ENCODE peak calls at places on chromosomes 5 and 9, in ten cellular contexts. One of them, this sample, is unnamed.
A peak's percentile ranks its signal among the peaks of the same experiment; 100 is the strongest.

GRCh38 chr5:113050606-113051391 is 74.2 kb downstream of the DCP2 start:
- DNase-seq in WERI-Rb-1: no peak
- DNase-seq in nephron progenitor cell: no peak
- DNase-seq in GM06990: no peak
- DNase-seq in WTC11: no peak
- DNase-seq in OCI-LY7: no peak
- DNase-seq in A549: no peak
- DNase-seq in IMR-90: peak; percentile 84
- DNase-seq in PC-3: peak; percentile 73
- DNase-seq in retinal pigment epithelial cell: no peak
- DNase-seq in this sample: peak; percentile 84

GRCh38 chr5:175383350-175383749 is 60.6 kb downstream of the DRD1 start:
- DNase-seq in retinal pigment epithelial cell: no peak
- DNase-seq in IMR-90: no peak
- DNase-seq in GM06990: no peak
- DNase-seq in PC-3: peak; percentile 63
- DNase-seq in WERI-Rb-1: no peak
- DNase-seq in nephron progenitor cell: no peak
- DNase-seq in WTC11: no peak
- DNase-seq in A549: no peak
- DNase-seq in OCI-LY7: no peak
- DNase-seq in this sample: no peak

GRCh38 chr9:137814436-137814835 is 63.1 kb upstream of the CACNA1B start:
- DNase-seq in PC-3: no peak
- DNase-seq in A549: no peak
- DNase-seq in retinal pigment epithelial cell: no peak
- DNase-seq in IMR-90: no peak
- DNase-seq in nephron progenitor cell: no peak
- DNase-seq in WTC11: no peak
- DNase-seq in WERI-Rb-1: no peak
- DNase-seq in GM06990: no peak
- DNase-seq in OCI-LY7: no peak
- DNase-seq in this sample: no peak

GRCh38 chr9:21836437-21837161 is 34.2 kb downstream of the MTAP start:
- DNase-seq in A549: no peak
- DNase-seq in nephron progenitor cell: no peak
- DNase-seq in retinal pigment epithelial cell: peak; percentile 95
- DNase-seq in GM06990: no peak
- DNase-seq in OCI-LY7: no peak
- DNase-seq in PC-3: peak; percentile 97
- DNase-seq in WERI-Rb-1: no peak
- DNase-seq in WTC11: no peak
- DNase-seq in IMR-90: peak; percentile 100
- DNase-seq in this sample: peak; percentile 99

GRCh38 chr5:174327317-174327864 is 281.9 kb downstream of the NSG2 start:
- DNase-seq in OCI-LY7: peak; percentile 74
- DNase-seq in nephron progenitor cell: peak; percentile 95
- DNase-seq in GM06990: peak; percentile 27
- DNase-seq in A549: peak; percentile 83
- DNase-seq in IMR-90: peak; percentile 69
- DNase-seq in retinal pigment epithelial cell: no peak
- DNase-seq in WERI-Rb-1: peak; percentile 72
- DNase-seq in WTC11: peak; percentile 92
- DNase-seq in PC-3: peak; percentile 93
- DNase-seq in this sample: peak; percentile 80

GRCh38 chr9:24297931-24298330 is 247.8 kb downstream of the IZUMO3 start:
- DNase-seq in PC-3: no peak
- DNase-seq in WERI-Rb-1: no peak
- DNase-seq in IMR-90: no peak
- DNase-seq in GM06990: no peak
- DNase-seq in retinal pigment epithelial cell: peak; percentile 43
- DNase-seq in OCI-LY7: no peak
- DNase-seq in WTC11: no peak
- DNase-seq in A549: no peak
- DNase-seq in nephron progenitor cell: no peak
- DNase-seq in this sample: no peak

GRCh38 chr5:2904956-2905355 is 153.5 kb upstream of the IRX2 start:
- DNase-seq in nephron progenitor cell: no peak
- DNase-seq in PC-3: no peak
- DNase-seq in GM06990: no peak
- DNase-seq in OCI-LY7: no peak
- DNase-seq in A549: no peak
- DNase-seq in retinal pigment epithelial cell: no peak
- DNase-seq in IMR-90: no peak
- DNase-seq in WTC11: no peak
- DNase-seq in WERI-Rb-1: no peak
- DNase-seq in this sample: no peak

GRCh38 chr5:88524941-88525340 is 256.3 kb upstream of the TMEM161B start:
- DNase-seq in PC-3: no peak
- DNase-seq in WTC11: no peak
- DNase-seq in retinal pigment epithelial cell: no peak
- DNase-seq in OCI-LY7: no peak
- DNase-seq in nephron progenitor cell: no peak
- DNase-seq in IMR-90: no peak
- DNase-seq in WERI-Rb-1: no peak
- DNase-seq in GM06990: no peak
- DNase-seq in A549: no peak
- DNase-seq in this sample: no peak

GRCh38 chr9:38016375-38017120 is 52.5 kb downstream of the SHB start:
- DNase-seq in WERI-Rb-1: no peak
- DNase-seq in WTC11: no peak
- DNase-seq in retinal pigment epithelial cell: no peak
- DNase-seq in PC-3: peak; percentile 39
- DNase-seq in A549: no peak
- DNase-seq in nephron progenitor cell: no peak
- DNase-seq in GM06990: no peak
- DNase-seq in IMR-90: peak; percentile 63
- DNase-seq in OCI-LY7: no peak
- DNase-seq in this sample: peak; percentile 72

GRCh38 chr5:40442346-40442745 is 237.4 kb upstream of the PTGER4 start:
- DNase-seq in WTC11: no peak
- DNase-seq in OCI-LY7: no peak
- DNase-seq in GM06990: no peak
- DNase-seq in IMR-90: peak; percentile 83
- DNase-seq in retinal pigment epithelial cell: peak; percentile 15
- DNase-seq in WERI-Rb-1: no peak
- DNase-seq in nephron progenitor cell: no peak
- DNase-seq in A549: no peak
- DNase-seq in PC-3: peak; percentile 12
- DNase-seq in this sample: no peak

GRCh38 chr9:129163753-129164152 is 14.3 kb downstream of the IER5L start:
- DNase-seq in retinal pigment epithelial cell: no peak
- DNase-seq in IMR-90: no peak
- DNase-seq in OCI-LY7: no peak
- DNase-seq in WERI-Rb-1: no peak
- DNase-seq in WTC11: no peak
- DNase-seq in A549: no peak
- DNase-seq in GM06990: no peak
- DNase-seq in PC-3: no peak
- DNase-seq in nephron progenitor cell: no peak
- DNase-seq in this sample: no peak

GRCh38 chr5:53616939-53617549 is 56.6 kb downstream of the NDUFS4 start:
- DNase-seq in WTC11: no peak
- DNase-seq in IMR-90: peak; percentile 5
- DNase-seq in GM06990: no peak
- DNase-seq in nephron progenitor cell: no peak
- DNase-seq in PC-3: no peak
- DNase-seq in OCI-LY7: no peak
- DNase-seq in WERI-Rb-1: no peak
- DNase-seq in A549: no peak
- DNase-seq in retinal pigment epithelial cell: no peak
- DNase-seq in this sample: peak; percentile 22

GRCh38 chr5:151094054-151094858 is 13.4 kb upstream of the TNIP1 start:
- DNase-seq in GM06990: peak; percentile 79
- DNase-seq in OCI-LY7: no peak
- DNase-seq in PC-3: peak; percentile 63
- DNase-seq in IMR-90: peak; percentile 34
- DNase-seq in WERI-Rb-1: no peak
- DNase-seq in retinal pigment epithelial cell: no peak
- DNase-seq in A549: peak; percentile 43
- DNase-seq in WTC11: no peak
- DNase-seq in nephron progenitor cell: no peak
- DNase-seq in this sample: no peak

GRCh38 chr5:116303810-116304209 is 219.0 kb downstream of the COMMD10 start:
- DNase-seq in WTC11: no peak
- DNase-seq in OCI-LY7: no peak
- DNase-seq in A549: no peak
- DNase-seq in PC-3: no peak
- DNase-seq in IMR-90: no peak
- DNase-seq in nephron progenitor cell: no peak
- DNase-seq in WERI-Rb-1: no peak
- DNase-seq in GM06990: no peak
- DNase-seq in retinal pigment epithelial cell: no peak
- DNase-seq in this sample: no peak

GRCh38 chr5:90506221-90506620 is 23.2 kb downstream of the LYSMD3 start:
- DNase-seq in nephron progenitor cell: no peak
- DNase-seq in PC-3: no peak
- DNase-seq in retinal pigment epithelial cell: no peak
- DNase-seq in OCI-LY7: no peak
- DNase-seq in GM06990: no peak
- DNase-seq in A549: no peak
- DNase-seq in WTC11: no peak
- DNase-seq in WERI-Rb-1: no peak
- DNase-seq in IMR-90: no peak
- DNase-seq in this sample: peak; percentile 21

DNA sequence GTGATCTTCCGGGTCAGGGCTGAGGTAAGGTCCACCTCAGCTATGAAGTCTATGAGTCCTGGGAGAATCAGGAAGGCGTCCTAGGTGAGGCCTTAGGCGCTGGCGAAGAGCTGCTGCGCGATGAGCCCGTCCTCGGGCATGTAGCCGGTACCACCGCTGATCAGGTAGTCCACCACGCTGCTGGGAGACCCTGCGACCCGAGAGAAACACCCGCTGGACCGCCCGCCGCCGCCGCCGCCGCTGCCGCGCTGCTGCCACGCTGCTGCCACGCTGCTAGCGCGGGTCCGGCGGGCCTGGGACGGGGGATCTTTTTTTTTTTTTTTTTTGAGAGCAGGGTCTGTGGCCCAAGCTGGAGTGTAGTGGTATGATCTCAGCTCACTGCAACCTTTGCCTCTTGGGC is 8.0 kb upstream of the DCAF12 start:
- DNase-seq in WTC11: no peak
- DNase-seq in nephron progenitor cell: no peak
- DNase-seq in retinal pigment epithelial cell: no peak
- DNase-seq in OCI-LY7: no peak
- DNase-seq in PC-3: no peak
- DNase-seq in GM06990: no peak
- DNase-seq in IMR-90: no peak
- DNase-seq in A549: no peak
- DNase-seq in WERI-Rb-1: no peak
- DNase-seq in this sample: no peak
- TF ChIP-seq CTCF in WTC11: no peak
- TF ChIP-seq CTCF in nephron progenitor cell: no peak
- TF ChIP-seq CTCF in retinal pigment epithelial cell: no peak
- TF ChIP-seq CTCF in OCI-LY7: no peak
- TF ChIP-seq CTCF in PC-3: no peak
- TF ChIP-seq CTCF in GM06990: no peak
- TF ChIP-seq CTCF in IMR-90: no peak
- TF ChIP-seq CTCF in A549: no peak
- TF ChIP-seq CTCF in WERI-Rb-1: no peak
- TF ChIP-seq CTCF in this sample: no peak

GRCh38 chr5:135162661-135163265 is 128.7 kb upstream of the PITX1 start:
- DNase-seq in GM06990: no peak
- DNase-seq in WERI-Rb-1: peak; percentile 53
- DNase-seq in nephron progenitor cell: no peak
- DNase-seq in WTC11: no peak
- DNase-seq in IMR-90: peak; percentile 5
- DNase-seq in OCI-LY7: no peak
- DNase-seq in A549: no peak
- DNase-seq in PC-3: no peak
- DNase-seq in retinal pigment epithelial cell: no peak
- DNase-seq in this sample: no peak
- TF ChIP-seq CTCF in GM06990: no peak
- TF ChIP-seq CTCF in WERI-Rb-1: peak; percentile 58
- TF ChIP-seq CTCF in nephron progenitor cell: no peak
- TF ChIP-seq CTCF in WTC11: no peak
- TF ChIP-seq CTCF in IMR-90: peak; percentile 27
- TF ChIP-seq CTCF in OCI-LY7: peak; percentile 14
- TF ChIP-seq CTCF in A549: no peak
- TF ChIP-seq CTCF in PC-3: peak; percentile 24
- TF ChIP-seq CTCF in retinal pigment epithelial cell: peak; percentile 5
- TF ChIP-seq CTCF in this sample: no peak

GRCh38 chr5:81205058-81205457 is 28.1 kb upstream of the CKMT2 start:
- DNase-seq in nephron progenitor cell: no peak
- DNase-seq in IMR-90: no peak
- DNase-seq in PC-3: no peak
- DNase-seq in A549: no peak
- DNase-seq in WTC11: no peak
- DNase-seq in OCI-LY7: no peak
- DNase-seq in GM06990: no peak
- DNase-seq in retinal pigment epithelial cell: no peak
- DNase-seq in WERI-Rb-1: no peak
- DNase-seq in this sample: no peak
- TF ChIP-seq CTCF in nephron progenitor cell: no peak
- TF ChIP-seq CTCF in IMR-90: no peak
- TF ChIP-seq CTCF in PC-3: no peak
- TF ChIP-seq CTCF in A549: no peak
- TF ChIP-seq CTCF in WTC11: no peak
- TF ChIP-seq CTCF in OCI-LY7: no peak
- TF ChIP-seq CTCF in GM06990: no peak
- TF ChIP-seq CTCF in retinal pigment epithelial cell: no peak
- TF ChIP-seq CTCF in WERI-Rb-1: no peak
- TF ChIP-seq CTCF in this sample: no peak

GRCh38 chr5:61289241-61289640 is 42.8 kb upstream of the ZSWIM6 start:
- DNase-seq in WTC11: no peak
- DNase-seq in A549: no peak
- DNase-seq in OCI-LY7: no peak
- DNase-seq in retinal pigment epithelial cell: no peak
- DNase-seq in nephron progenitor cell: no peak
- DNase-seq in GM06990: no peak
- DNase-seq in WERI-Rb-1: no peak
- DNase-seq in IMR-90: no peak
- DNase-seq in PC-3: no peak
- DNase-seq in this sample: no peak
- TF ChIP-seq CTCF in WTC11: no peak
- TF ChIP-seq CTCF in A549: no peak
- TF ChIP-seq CTCF in OCI-LY7: no peak
- TF ChIP-seq CTCF in retinal pigment epithelial cell: peak; percentile 38
- TF ChIP-seq CTCF in nephron progenitor cell: no peak
- TF ChIP-seq CTCF in GM06990: no peak
- TF ChIP-seq CTCF in WERI-Rb-1: no peak
- TF ChIP-seq CTCF in IMR-90: peak; percentile 13
- TF ChIP-seq CTCF in PC-3: no peak
- TF ChIP-seq CTCF in this sample: peak; percentile 20

GRCh38 chr5:96083361-96083881 is 121.8 kb upstream of the ELL2 start:
- DNase-seq in WERI-Rb-1: no peak
- DNase-seq in PC-3: no peak
- DNase-seq in IMR-90: peak; percentile 27
- DNase-seq in nephron progenitor cell: no peak
- DNase-seq in GM06990: no peak
- DNase-seq in WTC11: no peak
- DNase-seq in A549: no peak
- DNase-seq in OCI-LY7: no peak
- DNase-seq in retinal pigment epithelial cell: peak; percentile 93
- DNase-seq in this sample: no peak
- TF ChIP-seq CTCF in WERI-Rb-1: no peak
- TF ChIP-seq CTCF in PC-3: no peak
- TF ChIP-seq CTCF in IMR-90: no peak
- TF ChIP-seq CTCF in nephron progenitor cell: no peak
- TF ChIP-seq CTCF in GM06990: no peak
- TF ChIP-seq CTCF in WTC11: no peak
- TF ChIP-seq CTCF in A549: no peak
- TF ChIP-seq CTCF in OCI-LY7: no peak
- TF ChIP-seq CTCF in retinal pigment epithelial cell: no peak
- TF ChIP-seq CTCF in this sample: no peak

This sample was measured in fibroblast of the aortic adventitia.